ENCODE peak calls at places on chromosome 21, in ten cellular contexts. One of them, this sample, is unnamed.

GRCh38 chr21:17146426-17146825 is 366.4 kb upstream of the CXADR start:
- DNase-seq in AG09309: no peak
- DNase-seq in AG09319: no peak
- DNase-seq in foreskin keratinocyte: no peak
- DNase-seq in heart right ventricle: no peak
- DNase-seq in GM12864: no peak
- DNase-seq in WERI-Rb-1: no peak
- DNase-seq in stomach: no peak
- DNase-seq in GM12865: no peak
- DNase-seq in RWPE1: no peak
- DNase-seq in this sample: no peak

GRCh38 chr21:41217656-41218380 is 49.9 kb downstream of the BACE2 start:
- DNase-seq in foreskin keratinocyte: no peak
- DNase-seq in AG09309: peak; percentile 10
- DNase-seq in GM12865: no peak
- DNase-seq in stomach: no peak
- DNase-seq in AG09319: no peak
- DNase-seq in GM12864: no peak
- DNase-seq in heart right ventricle: peak; percentile 54
- DNase-seq in RWPE1: no peak
- DNase-seq in WERI-Rb-1: no peak
- DNase-seq in this sample: no peak

GRCh38 chr21:15206514-15206913 is 141.7 kb upstream of the NRIP1 start:
- DNase-seq in foreskin keratinocyte: no peak
- DNase-seq in AG09309: no peak
- DNase-seq in stomach: no peak
- DNase-seq in GM12864: peak; percentile 8
- DNase-seq in WERI-Rb-1: no peak
- DNase-seq in AG09319: no peak
- DNase-seq in GM12865: peak; percentile 61
- DNase-seq in heart right ventricle: no peak
- DNase-seq in RWPE1: no peak
- DNase-seq in this sample: no peak

GRCh38 chr21:45624356-45624854 is 19.1 kb upstream of the PCBP3 start:
- DNase-seq in AG09309: no peak
- DNase-seq in GM12865: no peak
- DNase-seq in GM12864: no peak
- DNase-seq in AG09319: no peak
- DNase-seq in RWPE1: no peak
- DNase-seq in WERI-Rb-1: no peak
- DNase-seq in stomach: no peak
- DNase-seq in foreskin keratinocyte: no peak
- DNase-seq in heart right ventricle: no peak
- DNase-seq in this sample: no peak

GRCh38 chr21:43741425-43742096 is 22.6 kb downstream of the PDXK start:
- DNase-seq in WERI-Rb-1: no peak
- DNase-seq in heart right ventricle: no peak
- DNase-seq in stomach: no peak
- DNase-seq in RWPE1: no peak
- DNase-seq in foreskin keratinocyte: no peak
- DNase-seq in AG09309: no peak
- DNase-seq in GM12865: no peak
- DNase-seq in GM12864: no peak
- DNase-seq in AG09319: no peak
- DNase-seq in this sample: no peak

GRCh38 chr21:46098303-46099141 is 610 bp downstream of the COL6A2 start:
- DNase-seq in WERI-Rb-1: peak; percentile 25
- DNase-seq in AG09309: no peak
- DNase-seq in AG09319: no peak
- DNase-seq in GM12864: no peak
- DNase-seq in heart right ventricle: peak; percentile 52
- DNase-seq in stomach: peak; percentile 20
- DNase-seq in RWPE1: no peak
- DNase-seq in GM12865: no peak
- DNase-seq in foreskin keratinocyte: no peak
- DNase-seq in this sample: peak; percentile 23

GRCh38 chr21:17848228-17848627 is 29.1 kb upstream of the C21orf91 start:
- DNase-seq in AG09309: peak; percentile 65
- DNase-seq in stomach: no peak
- DNase-seq in foreskin keratinocyte: peak; percentile 58
- DNase-seq in AG09319: peak; percentile 72
- DNase-seq in GM12864: peak; percentile 53
- DNase-seq in heart right ventricle: no peak
- DNase-seq in WERI-Rb-1: no peak
- DNase-seq in RWPE1: peak; percentile 66
- DNase-seq in GM12865: peak; percentile 87
- DNase-seq in this sample: no peak

GRCh38 chr21:24014381-24014780 is 1592.9 kb downstream of the MRPL39 start:
- DNase-seq in AG09309: no peak
- DNase-seq in AG09319: no peak
- DNase-seq in RWPE1: no peak
- DNase-seq in WERI-Rb-1: no peak
- DNase-seq in GM12864: no peak
- DNase-seq in foreskin keratinocyte: no peak
- DNase-seq in heart right ventricle: no peak
- DNase-seq in stomach: no peak
- DNase-seq in GM12865: no peak
- DNase-seq in this sample: no peak

GRCh38 chr21:44704636-44705001 is 6.8 kb downstream of the TSPEAR start:
- DNase-seq in AG09319: no peak
- DNase-seq in AG09309: no peak
- DNase-seq in GM12864: no peak
- DNase-seq in heart right ventricle: no peak
- DNase-seq in WERI-Rb-1: peak; percentile 42
- DNase-seq in GM12865: no peak
- DNase-seq in stomach: no peak
- DNase-seq in foreskin keratinocyte: no peak
- DNase-seq in RWPE1: no peak
- DNase-seq in this sample: no peak

GRCh38 chr21:42830456-42831455 is 48.6 kb downstream of the WDR4 start:
- DNase-seq in heart right ventricle: no peak
- DNase-seq in AG09309: no peak
- DNase-seq in RWPE1: no peak
- DNase-seq in GM12865: no peak
- DNase-seq in stomach: peak; percentile 25
- DNase-seq in AG09319: no peak
- DNase-seq in WERI-Rb-1: no peak
- DNase-seq in foreskin keratinocyte: no peak
- DNase-seq in GM12864: no peak
- DNase-seq in this sample: no peak

GRCh38 chr21:45870421-45870820 is 111.1 kb upstream of the COL6A1 start:
- DNase-seq in AG09319: no peak
- DNase-seq in GM12864: no peak
- DNase-seq in GM12865: no peak
- DNase-seq in foreskin keratinocyte: no peak
- DNase-seq in AG09309: no peak
- DNase-seq in heart right ventricle: no peak
- DNase-seq in stomach: peak; percentile 19
- DNase-seq in WERI-Rb-1: no peak
- DNase-seq in RWPE1: no peak
- DNase-seq in this sample: no peak

GRCh38 chr21:38244885-38245869 is 11.6 kb upstream of the KCNJ15 start:
- DNase-seq in AG09319: peak; percentile 69
- DNase-seq in AG09309: peak; percentile 95
- DNase-seq in heart right ventricle: no peak
- DNase-seq in GM12864: no peak
- DNase-seq in GM12865: peak; percentile 89
- DNase-seq in foreskin keratinocyte: peak; percentile 97
- DNase-seq in WERI-Rb-1: no peak
- DNase-seq in RWPE1: peak; percentile 73
- DNase-seq in stomach: no peak
- DNase-seq in this sample: no peak

GRCh38 chr21:43906585-43907370 is 41.8 kb downstream of the AGPAT3 start:
- DNase-seq in foreskin keratinocyte: no peak
- DNase-seq in stomach: no peak
- DNase-seq in RWPE1: no peak
- DNase-seq in GM12865: no peak
- DNase-seq in WERI-Rb-1: no peak
- DNase-seq in GM12864: no peak
- DNase-seq in AG09319: no peak
- DNase-seq in AG09309: no peak
- DNase-seq in heart right ventricle: no peak
- DNase-seq in this sample: no peak

GRCh38 chr21:42864286-42864685 is 15.1 kb downstream of the WDR4 start:
- DNase-seq in GM12864: no peak
- DNase-seq in heart right ventricle: no peak
- DNase-seq in AG09309: no peak
- DNase-seq in GM12865: no peak
- DNase-seq in AG09319: no peak
- DNase-seq in stomach: no peak
- DNase-seq in foreskin keratinocyte: no peak
- DNase-seq in RWPE1: no peak
- DNase-seq in WERI-Rb-1: no peak
- DNase-seq in this sample: peak; percentile 64

GRCh38 chr21:29024474-29025327 is at the start of gene USP16:
- DNase-seq in WERI-Rb-1: peak; percentile 98
- DNase-seq in stomach: peak; percentile 95
- DNase-seq in AG09319: peak; percentile 98
- DNase-seq in AG09309: peak; percentile 99
- DNase-seq in GM12864: peak; percentile 98
- DNase-seq in foreskin keratinocyte: peak; percentile 99
- DNase-seq in GM12865: peak; percentile 99
- DNase-seq in RWPE1: peak; percentile 99
- DNase-seq in heart right ventricle: peak; percentile 92
- DNase-seq in this sample: peak; percentile 95
- TF ChIP-seq CTCF in WERI-Rb-1: peak; percentile 2
- TF ChIP-seq CTCF in stomach: no peak
- TF ChIP-seq CTCF in AG09319: peak; percentile 1
- TF ChIP-seq CTCF in AG09309: peak; percentile 21
- TF ChIP-seq CTCF in GM12864: no peak
- TF ChIP-seq CTCF in foreskin keratinocyte: no peak
- TF ChIP-seq CTCF in GM12865: no peak
- TF ChIP-seq CTCF in RWPE1: no peak
- TF ChIP-seq CTCF in heart right ventricle: peak; percentile 10
- TF ChIP-seq CTCF in this sample: no peak

GRCh38 chr21:26736449-26736848 is 108.8 kb downstream of the ADAMTS1 start:
- DNase-seq in AG09319: no peak
- DNase-seq in foreskin keratinocyte: no peak
- DNase-seq in heart right ventricle: no peak
- DNase-seq in RWPE1: no peak
- DNase-seq in GM12865: no peak
- DNase-seq in stomach: no peak
- DNase-seq in AG09309: no peak
- DNase-seq in WERI-Rb-1: no peak
- DNase-seq in GM12864: no peak
- DNase-seq in this sample: no peak

DNA sequence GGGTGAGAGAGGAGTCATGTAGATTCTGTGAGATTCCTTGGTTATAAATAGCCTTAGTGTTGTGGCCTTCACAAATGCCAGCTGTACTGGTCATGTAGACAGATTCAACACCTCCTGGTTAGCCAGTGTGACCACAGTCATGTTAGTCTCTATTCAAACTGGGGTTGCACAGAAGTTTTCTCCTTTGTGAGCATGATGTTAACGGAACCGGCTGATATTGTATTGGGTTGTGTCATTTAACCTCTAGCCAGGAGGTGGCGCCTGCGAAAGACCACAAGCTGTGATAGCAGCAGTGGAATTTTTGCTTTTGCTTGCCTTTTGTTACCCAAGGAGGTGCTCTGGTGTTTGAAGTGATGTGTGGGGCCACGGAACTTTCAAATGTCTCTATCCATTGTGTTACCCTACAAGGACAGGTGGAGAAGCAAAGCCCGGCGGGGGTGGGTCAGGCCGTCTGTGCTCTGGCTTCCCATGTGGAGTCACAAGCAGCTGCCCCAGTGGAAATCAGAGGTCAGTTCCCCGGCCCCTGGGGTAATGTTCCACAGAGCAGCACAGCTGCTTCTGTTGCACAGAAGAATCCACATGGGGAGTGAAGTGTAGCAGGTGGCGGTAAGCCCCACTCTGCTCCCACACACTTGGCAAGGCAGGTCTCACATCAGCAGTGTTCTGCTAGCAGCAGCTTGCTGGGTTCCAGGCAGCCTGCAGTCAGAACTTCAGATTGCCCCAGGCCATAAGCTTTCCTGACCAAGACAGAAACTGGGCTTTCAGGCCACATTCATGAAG is 112.6 kb downstream of the ADAMTS1 start:
- DNase-seq in heart right ventricle: peak; percentile 24
- DNase-seq in foreskin keratinocyte: no peak
- DNase-seq in GM12865: peak; percentile 32
- DNase-seq in WERI-Rb-1: peak; percentile 42
- DNase-seq in AG09309: no peak
- DNase-seq in GM12864: no peak
- DNase-seq in AG09319: no peak
- DNase-seq in stomach: peak; percentile 44
- DNase-seq in RWPE1: peak; percentile 7
- DNase-seq in this sample: peak; percentile 60
- TF ChIP-seq CTCF in heart right ventricle: peak; percentile 64
- TF ChIP-seq CTCF in foreskin keratinocyte: peak; percentile 73
- TF ChIP-seq CTCF in GM12865: peak; percentile 49
- TF ChIP-seq CTCF in WERI-Rb-1: peak; percentile 79
- TF ChIP-seq CTCF in AG09309: peak; percentile 72
- TF ChIP-seq CTCF in GM12864: peak; percentile 39
- TF ChIP-seq CTCF in AG09319: peak; percentile 75
- TF ChIP-seq CTCF in stomach: no peak
- TF ChIP-seq CTCF in RWPE1: peak; percentile 36
- TF ChIP-seq CTCF in this sample: peak; percentile 69

GRCh38 chr21:34243562-34243961 is 120.2 kb upstream of the KCNE2 start:
- DNase-seq in RWPE1: peak; percentile 26
- DNase-seq in heart right ventricle: no peak
- DNase-seq in foreskin keratinocyte: no peak
- DNase-seq in GM12864: no peak
- DNase-seq in AG09319: no peak
- DNase-seq in GM12865: peak; percentile 53
- DNase-seq in WERI-Rb-1: peak; percentile 39
- DNase-seq in stomach: peak; percentile 27
- DNase-seq in AG09309: no peak
- DNase-seq in this sample: no peak

DNA sequence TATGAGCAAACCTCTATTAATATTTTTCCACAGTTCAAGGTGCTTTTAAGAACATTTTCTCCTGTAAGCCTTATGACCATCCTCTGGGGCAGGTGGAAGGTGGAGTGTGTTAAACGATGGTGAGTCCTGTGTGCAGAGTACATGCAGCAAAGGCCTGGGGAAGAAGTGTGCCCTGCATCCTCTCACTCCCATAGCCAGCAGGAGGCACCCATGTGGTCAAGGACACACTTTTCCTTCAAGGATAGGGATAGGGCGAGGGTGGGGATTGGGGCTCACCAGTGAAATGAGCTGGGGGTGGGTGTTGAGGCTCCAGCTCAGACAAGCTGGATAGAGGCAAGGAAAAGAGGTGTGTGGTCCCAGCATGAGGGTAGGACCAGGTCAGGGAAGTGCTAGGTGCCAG is 120.8 kb upstream of the KCNE2 start:
- DNase-seq in GM12865: no peak
- DNase-seq in foreskin keratinocyte: no peak
- DNase-seq in AG09309: no peak
- DNase-seq in stomach: no peak
- DNase-seq in RWPE1: no peak
- DNase-seq in WERI-Rb-1: no peak
- DNase-seq in GM12864: no peak
- DNase-seq in heart right ventricle: no peak
- DNase-seq in AG09319: no peak
- DNase-seq in this sample: no peak
- TF ChIP-seq CTCF in GM12865: no peak
- TF ChIP-seq CTCF in foreskin keratinocyte: no peak
- TF ChIP-seq CTCF in AG09309: no peak
- TF ChIP-seq CTCF in stomach: no peak
- TF ChIP-seq CTCF in RWPE1: no peak
- TF ChIP-seq CTCF in WERI-Rb-1: no peak
- TF ChIP-seq CTCF in GM12864: no peak
- TF ChIP-seq CTCF in heart right ventricle: no peak
- TF ChIP-seq CTCF in AG09319: no peak
- TF ChIP-seq CTCF in this sample: no peak

GRCh38 chr21:36994501-36995189 is 11.9 kb upstream of the RIPPLY3 start:
- DNase-seq in GM12864: no peak
- DNase-seq in heart right ventricle: no peak
- DNase-seq in foreskin keratinocyte: no peak
- DNase-seq in AG09309: no peak
- DNase-seq in RWPE1: no peak
- DNase-seq in WERI-Rb-1: no peak
- DNase-seq in AG09319: no peak
- DNase-seq in stomach: no peak
- DNase-seq in GM12865: no peak
- DNase-seq in this sample: no peak
- TF ChIP-seq CTCF in GM12864: peak; percentile 16
- TF ChIP-seq CTCF in heart right ventricle: no peak
- TF ChIP-seq CTCF in foreskin keratinocyte: no peak
- TF ChIP-seq CTCF in AG09309: no peak
- TF ChIP-seq CTCF in RWPE1: no peak
- TF ChIP-seq CTCF in WERI-Rb-1: no peak
- TF ChIP-seq CTCF in AG09319: no peak
- TF ChIP-seq CTCF in stomach: no peak
- TF ChIP-seq CTCF in GM12865: no peak
- TF ChIP-seq CTCF in this sample: no peak

This sample was measured in glutamatergic neuron.